ENCODE peak calls at places on chromosome 18, in five cellular contexts. G is A549, T is OCI-LY7, E is endothelial cell, A is fibroblast of lung. C is an unnamed sample.

GRCh38 chr18:27797484-27797883 is 379.4 kb downstream of the CDH2 start:
- DNase-seq in G (no peak), T (no peak), E (no peak), A (no peak), C (no peak)

GRCh38 chr18:24016643-24017042 is 2.1 kb downstream of the TTC39C start:
- DNase-seq in G (peak; percentile 41), T (no peak), E (no peak), A (no peak), C (no peak)

GRCh38 chr18:68800075-68800474 is 2.2 kb downstream of the CCDC102B start:
- DNase-seq in G (no peak), T (no peak), E (no peak), A (no peak), C (no peak)

GRCh38 chr18:76955529-76956170 is 133.3 kb downstream of the ZNF236 start:
- DNase-seq in G (no peak), T (no peak), E (no peak), A (no peak), C (no peak)

GRCh38 chr18:53033128-53033527 is 693.1 kb downstream of the DCC start:
- DNase-seq in G (no peak), T (no peak), E (no peak), A (no peak), C (no peak)

GRCh38 chr18:50819027-50819726 is 639 bp downstream of the MRO start:
- DNase-seq in G (peak; percentile 19), T (no peak), E (peak; percentile 39), A (no peak), C (no peak)

GRCh38 chr18:63924551-63924950 is 16.8 kb downstream of the SERPINB10 start:
- DNase-seq in G (no peak), T (no peak), E (no peak), A (no peak), C (no peak)

GRCh38 chr18:61459896-61460295 is 126.7 kb downstream of the CDH20 start:
- DNase-seq in G (no peak), T (no peak), E (no peak), A (no peak), C (no peak)

GRCh38 chr18:35672897-35673296 is 91.4 kb downstream of the GALNT1 start:
- DNase-seq in G (no peak), T (no peak), E (no peak), A (peak; percentile 58), C (no peak)

GRCh38 chr18:50847192-50847591 is 27.4 kb upstream of the MRO start:
- DNase-seq in G (peak; percentile 33), T (no peak), E (no peak), A (peak; percentile 26), C (no peak)

GRCh38 chr18:3577456-3577855 is 127.5 kb downstream of the TGIF1 start:
- DNase-seq in G (no peak), T (no peak), E (no peak), A (no peak), C (no peak)

GRCh38 chr18:70422061-70422965 is 133.5 kb downstream of the SOCS6 start:
- DNase-seq in G (peak; percentile 96), T (no peak), E (no peak), A (peak; percentile 95), C (no peak)

GRCh38 chr18:59908790-59909189 is 9.0 kb downstream of the PMAIP1 start:
- DNase-seq in G (no peak), T (no peak), E (no peak), A (peak; percentile 56), C (no peak)

GRCh38 chr18:6571239-6571602 is 156.5 kb upstream of the L3MBTL4 start:
- DNase-seq in G (no peak), T (no peak), E (no peak), A (no peak), C (no peak)

GRCh38 chr18:35043207-35043606 is 2.0 kb downstream of the MAPRE2 start:
- DNase-seq in G (no peak), T (no peak), E (no peak), A (no peak), C (no peak)

GRCh38 chr18:67425724-67426123 is 90.8 kb downstream of the DSEL start:
- DNase-seq in G (peak; percentile 45), T (no peak), E (no peak), A (peak; percentile 82), C (no peak)

GRCh38 chr18:58136865-58137264 is 92.8 kb downstream of the NEDD4L start:
- DNase-seq in G (no peak), T (no peak), E (no peak), A (peak; percentile 12), C (no peak)

GRCh38 chr18:63515279-63515678 is 26.9 kb upstream of the SERPINB12 start:
- DNase-seq in G (no peak), T (no peak), E (no peak), A (no peak), C (no peak)

GRCh38 chr18:61736168-61736567 is 156.6 kb downstream of the RNF152 start:
- DNase-seq in G (no peak), T (no peak), E (no peak), A (no peak), C (no peak)

GRCh38 chr18:77147418-77147852 is 14.9 kb upstream of the MBP start:
- DNase-seq in G (no peak), T (no peak), E (no peak), A (no peak), C (no peak)

GRCh38 chr18:38611036-38611964 is 1045.7 kb upstream of the CELF4 start:
- DNase-seq in G (no peak), T (no peak), E (no peak), A (no peak), C (peak; percentile 13)

GRCh38 chr18:76216096-76216495 is 278.9 kb downstream of the ZNF516 start:
- DNase-seq in G (no peak), T (no peak), E (no peak), A (no peak), C (no peak)

GRCh38 chr18:22378672-22379282 is 38.9 kb downstream of the CTAGE1 start:
- DNase-seq in G (peak; percentile 56), T (peak; percentile 4), E (peak; percentile 38), A (peak; percentile 22), C (no peak)

GRCh38 chr18:35458677-35459441 is 38.9 kb downstream of the INO80C start:
- DNase-seq in G (peak; percentile 79), T (no peak), E (peak; percentile 77), A (peak; percentile 76), C (no peak)

GRCh38 chr18:74994502-74995403 is 214.2 kb downstream of the PTGR3 start:
- DNase-seq in G (no peak), T (no peak), E (no peak), A (peak; percentile 14), C (peak; percentile 48)

GRCh38 chr18:25121442-25121841 is 230.5 kb downstream of the ZNF521 start:
- DNase-seq in G (no peak), T (no peak), E (no peak), A (no peak), C (no peak)

GRCh38 chr18:2853926-2854664 is 7.3 kb downstream of the EMILIN2 start:
- DNase-seq in G (no peak), T (no peak), E (no peak), A (no peak), C (no peak)

GRCh38 chr18:37430346-37431076 is 135.1 kb downstream of the CELF4 start:
- DNase-seq in G (peak; percentile 2), T (no peak), E (no peak), A (no peak), C (no peak)
- TF ChIP-seq CTCF in G (no peak), T (peak; percentile 20), E (no peak), A (no peak), C (no peak)

GRCh38 chr18:79953921-79954651 is 2.6 kb upstream of the SLC66A2 start:
- DNase-seq in G (no peak), T (no peak), E (no peak), A (no peak), C (no peak)

GRCh38 chr18:79955302-79956075 is 4.0 kb upstream of the SLC66A2 start:
- DNase-seq in G (no peak), T (no peak), E (no peak), A (no peak), C (no peak)

GRCh38 chr18:79954791-79955190 is 3.3 kb upstream of the SLC66A2 start:
- DNase-seq in G (no peak), T (no peak), E (no peak), A (no peak), C (no peak)

GRCh38 chr18:79958981-79959380 is 5.5 kb upstream of the HSBP1L1 start:
- DNase-seq in G (no peak), T (no peak), E (no peak), A (no peak), C (no peak)

GRCh38 chr18:79956276-79956675 is 4.8 kb upstream of the SLC66A2 start:
- DNase-seq in G (no peak), T (no peak), E (no peak), A (no peak), C (no peak)
- TF ChIP-seq CTCF in G (no peak), T (no peak), E (no peak), A (no peak), C (no peak)

GRCh38 chr18:13511961-13512572 is 214.3 kb downstream of the FAM210A start:
- DNase-seq in G (no peak), T (no peak), E (no peak), A (no peak), C (no peak)
- TF ChIP-seq CTCF in G (no peak), T (no peak), E (no peak), A (no peak), C (no peak)

DNA sequence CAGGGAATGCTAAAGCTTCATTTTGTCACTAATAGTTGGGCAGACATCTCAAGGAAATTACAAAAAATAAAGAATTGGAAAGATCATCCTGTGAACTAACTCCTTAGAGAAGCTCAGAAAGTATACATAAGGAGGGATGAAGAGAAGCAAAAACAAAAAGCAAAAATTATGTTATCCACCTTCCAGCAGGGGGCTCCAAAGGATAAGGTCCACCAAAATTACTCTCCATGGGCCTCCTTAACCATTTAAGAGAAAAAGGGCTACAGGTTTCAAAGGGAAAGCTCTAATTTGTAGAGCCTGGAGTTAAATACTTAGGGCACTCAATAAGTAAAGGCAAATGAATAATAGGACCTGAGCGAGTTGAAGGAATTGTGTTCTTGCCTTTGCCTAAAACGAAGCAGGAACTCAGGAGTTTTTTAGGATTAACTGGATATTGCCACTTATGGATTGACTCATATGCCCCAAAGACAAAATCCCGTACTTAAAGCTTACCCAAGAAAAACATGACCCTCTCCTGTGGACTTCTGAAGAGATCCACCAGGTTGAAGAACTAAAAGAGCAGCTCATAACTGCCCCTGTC is 1167.9 kb downstream of the DSC3 start:
- DNase-seq in G (peak; percentile 27), T (peak; percentile 5), E (peak; percentile 53), A (peak; percentile 30), C (peak; percentile 4)
- TF ChIP-seq CTCF in G (peak; percentile 29), T (peak; percentile 68), E (peak; percentile 85), A (peak; percentile 33), C (peak; percentile 41)

GRCh38 chr18:32461704-32462272 is 8.9 kb downstream of the GAREM1 start:
- DNase-seq in G (no peak), T (no peak), E (no peak), A (no peak), C (no peak)
- TF ChIP-seq CTCF in G (no peak), T (no peak), E (peak; percentile 73), A (no peak), C (no peak)

GRCh38 chr18:7926526-7926925 is 359.4 kb downstream of the PTPRM start:
- DNase-seq in G (peak; percentile 81), T (no peak), E (peak; percentile 26), A (no peak), C (no peak)
- TF ChIP-seq CTCF in G (peak; percentile 51), T (peak; percentile 14), E (peak; percentile 22), A (peak; percentile 29), C (no peak)

GRCh38 chr18:48184118-48184517 is 225.1 kb downstream of the ZBTB7C start:
- DNase-seq in G (no peak), T (no peak), E (no peak), A (no peak), C (no peak)
- TF ChIP-seq CTCF in G (no peak), T (no peak), E (no peak), A (no peak), C (no peak)

C was measured in GM10248.